ENCODE peak calls at places on chromosomes 6 and 20, in four cellular contexts. One of them, this sample, is unnamed. For H3K4me1 and H3K36me3, the result is how much of the 10 kb centered on the place peaks cover.

GRCh38 chr20:22577515-22578220 is 6.7 kb downstream of the FOXA2 start:
- DNase-seq in stomach: peak
- DNase-seq in CD8-positive, alpha-beta T cell: no peak
- DNase-seq in suprapubic skin: no peak
- DNase-seq in this sample: no peak

GRCh38 chr6:53041356-53041755 is 23.8 kb upstream of the FBXO9 start:
- DNase-seq in suprapubic skin: no peak
- DNase-seq in stomach: no peak
- DNase-seq in CD8-positive, alpha-beta T cell: no peak
- DNase-seq in this sample: no peak

GRCh38 chr6:101465871-101466270 is 72.4 kb downstream of the GRIK2 start:
- DNase-seq in suprapubic skin: no peak
- DNase-seq in stomach: no peak
- DNase-seq in CD8-positive, alpha-beta T cell: no peak
- DNase-seq in this sample: no peak

GRCh38 chr6:167877994-167878779 is 51.5 kb downstream of the AFDN start:
- DNase-seq in CD8-positive, alpha-beta T cell: no peak
- DNase-seq in stomach: no peak
- DNase-seq in suprapubic skin: no peak
- DNase-seq in this sample: no peak

GRCh38 chr6:138800377-138801150 is 4.7 kb downstream of the ECT2L start:
- DNase-seq in stomach: no peak
- DNase-seq in CD8-positive, alpha-beta T cell: no peak
- DNase-seq in suprapubic skin: no peak
- DNase-seq in this sample: no peak

GRCh38 chr20:17835240-17835940 is 133.2 kb downstream of the SNX5 start:
- DNase-seq in stomach: no peak
- DNase-seq in suprapubic skin: no peak
- DNase-seq in CD8-positive, alpha-beta T cell: no peak
- DNase-seq in this sample: peak

GRCh38 chr20:15656124-15656523 is 917.1 kb downstream of the KIF16B start:
- DNase-seq in stomach: no peak
- DNase-seq in suprapubic skin: no peak
- DNase-seq in CD8-positive, alpha-beta T cell: no peak
- DNase-seq in this sample: no peak

GRCh38 chr6:73739097-73739496 is 43.1 kb downstream of the CD109 start:
- DNase-seq in CD8-positive, alpha-beta T cell: no peak
- DNase-seq in suprapubic skin: no peak
- DNase-seq in stomach: no peak
- DNase-seq in this sample: no peak

GRCh38 chr20:38856570-38856969 is 51.1 kb downstream of the PPP1R16B start:
- DNase-seq in stomach: no peak
- DNase-seq in suprapubic skin: no peak
- DNase-seq in CD8-positive, alpha-beta T cell: no peak
- DNase-seq in this sample: no peak
- H3K4me1 ChIP-seq in stomach: under half
- H3K4me1 ChIP-seq in suprapubic skin: under half
- H3K4me1 ChIP-seq in CD8-positive, alpha-beta T cell: under half
- H3K4me1 ChIP-seq in this sample: under half

GRCh38 chr6:89749918-89750317 is 69.7 kb downstream of the MDN1 start:
- DNase-seq in CD8-positive, alpha-beta T cell: no peak
- DNase-seq in suprapubic skin: no peak
- DNase-seq in stomach: no peak
- DNase-seq in this sample: no peak
- H3K36me3 ChIP-seq in CD8-positive, alpha-beta T cell: under half
- H3K36me3 ChIP-seq in suprapubic skin: half or more
- H3K36me3 ChIP-seq in stomach: half or more
- H3K36me3 ChIP-seq in this sample: half or more

DNA sequence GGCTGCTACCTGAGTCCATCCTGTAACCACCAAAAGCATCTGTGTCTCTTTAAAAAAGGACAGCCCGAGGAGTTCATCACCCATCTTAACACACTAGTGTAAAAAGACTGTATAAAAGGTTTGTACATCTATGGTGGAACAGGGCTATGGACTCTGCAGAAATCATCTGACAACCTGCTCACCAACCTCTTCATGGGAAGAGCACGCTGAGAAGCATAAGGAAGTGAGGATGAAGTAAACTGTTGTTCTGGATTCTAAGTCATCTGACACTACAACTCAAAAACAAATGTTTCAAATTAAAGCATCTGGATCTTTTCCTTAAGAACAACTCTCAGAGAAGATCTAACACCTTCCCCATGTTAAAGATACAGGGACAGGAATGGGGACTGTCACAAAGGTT is 5.4 kb downstream of the IFNGR1 start:
- DNase-seq in stomach: no peak
- DNase-seq in CD8-positive, alpha-beta T cell: no peak
- DNase-seq in suprapubic skin: no peak
- DNase-seq in this sample: no peak
- H3K4me1 ChIP-seq in stomach: half or more
- H3K4me1 ChIP-seq in CD8-positive, alpha-beta T cell: under half
- H3K4me1 ChIP-seq in suprapubic skin: half or more
- H3K4me1 ChIP-seq in this sample: half or more

GRCh38 chr6:82179415-82179814 is 68.1 kb downstream of the IBTK start:
- DNase-seq in CD8-positive, alpha-beta T cell: no peak
- DNase-seq in suprapubic skin: no peak
- DNase-seq in stomach: no peak
- DNase-seq in this sample: no peak
- H3K36me3 ChIP-seq in CD8-positive, alpha-beta T cell: under half
- H3K36me3 ChIP-seq in suprapubic skin: under half
- H3K36me3 ChIP-seq in stomach: half or more
- H3K36me3 ChIP-seq in this sample: half or more